ENCODE peak calls at places on chromosomes 4 and X, in eight cellular contexts. A is A549, K is suprapubic skin, X is GM12878, Z is tibial nerve, O is sigmoid colon, C is transverse colon, S is ovary. D is an unnamed sample.

GRCh38 chrX:45803383-45803921 is 602.8 kb upstream of the DIPK2B start:
- DNase-seq in A (peak), K (no peak), X (no peak), Z (no peak), O (no peak), C (no peak), S (no peak), D (no peak)

GRCh38 chr4:27692098-27692679 is 831.5 kb downstream of the STIM2 start:
- DNase-seq in A (peak), K (no peak), X (no peak), Z (no peak), O (no peak), C (no peak), S (no peak), D (no peak)

GRCh38 chrX:7120578-7121219 is 26.8 kb upstream of the STS start:
- DNase-seq in A (peak), K (no peak), X (no peak), Z (no peak), O (no peak), C (peak), S (no peak), D (no peak)

GRCh38 chr4:38949416-38950051 is 81.9 kb downstream of the FAM114A1 start:
- DNase-seq in A (no peak), K (no peak), X (no peak), Z (no peak), O (no peak), C (no peak), S (no peak), D (no peak)

GRCh38 chrX:33726281-33727160 is 405.6 kb downstream of the FAM47A start:
- DNase-seq in A (no peak), K (no peak), X (no peak), Z (no peak), O (peak), C (no peak), S (peak), D (no peak)

GRCh38 chrX:107880054-107880610 is 54.5 kb downstream of the MID2 start:
- DNase-seq in A (no peak), K (no peak), X (no peak), Z (no peak), O (no peak), C (no peak), S (no peak), D (no peak)

GRCh38 chrX:105483011-105483410 is 262.5 kb upstream of the TEX13A start:
- DNase-seq in A (no peak), K (no peak), X (no peak), Z (no peak), O (no peak), C (no peak), S (no peak), D (no peak)

GRCh38 chr4:152605641-152606304 is 69.9 kb upstream of the FBXW7 start:
- DNase-seq in A (no peak), K (no peak), X (no peak), Z (no peak), O (no peak), C (no peak), S (no peak), D (no peak)

GRCh38 chrX:31931225-31931624 is 859.4 kb upstream of the FTHL17 start:
- DNase-seq in A (no peak), K (no peak), X (no peak), Z (no peak), O (no peak), C (no peak), S (no peak), D (no peak)

GRCh38 chrX:78314561-78314960 is 12.8 kb downstream of the CYSLTR1 start:
- DNase-seq in A (no peak), K (no peak), X (no peak), Z (no peak), O (no peak), C (no peak), S (no peak), D (no peak)

GRCh38 chr4:2866891-2867290 is 23.2 kb downstream of the ADD1 start:
- DNase-seq in A (no peak), K (no peak), X (no peak), Z (no peak), O (no peak), C (no peak), S (no peak), D (no peak)

GRCh38 chr4:138259296-138259695 is 17.1 kb upstream of the SLC7A11 start:
- DNase-seq in A (no peak), K (no peak), X (no peak), Z (no peak), O (no peak), C (no peak), S (no peak), D (no peak)

DNA sequence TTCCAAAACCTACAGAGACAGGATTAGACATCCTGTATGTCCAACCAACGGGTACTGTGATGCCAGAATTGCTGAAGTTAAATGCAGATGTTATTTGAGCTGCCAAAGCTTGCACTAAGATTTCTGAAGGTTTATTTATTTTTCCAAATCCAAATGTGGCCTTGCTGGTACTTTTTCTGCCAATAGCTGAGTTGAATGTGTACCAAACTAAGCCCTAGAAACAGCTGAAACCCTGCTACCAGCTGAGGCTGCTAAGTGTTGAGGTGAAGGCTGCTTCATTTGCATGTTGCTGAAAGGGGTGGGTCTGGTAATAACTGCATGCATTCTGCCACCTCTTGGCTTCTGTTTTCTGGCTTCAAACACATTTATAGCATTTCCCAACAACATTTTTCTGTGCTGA is 366.5 kb downstream of the FAT4 start:
- DNase-seq in A (no peak), K (no peak), X (no peak), Z (no peak), O (no peak), C (no peak), S (no peak), D (no peak)
- TF ChIP-seq POLR2A in A (no peak), K (no peak), X (no peak), Z (no peak), O (no peak), C (no peak), S (no peak), D (no peak)

GRCh38 chrX:57900961-57901360 is 9.3 kb downstream of the ZXDA start:
- DNase-seq in A (no peak), K (no peak), X (no peak), Z (no peak), O (no peak), C (no peak), S (no peak), D (no peak)
- TF ChIP-seq EP300 in A (no peak), K (no peak), X (no peak), Z (no peak), O (no peak), C (no peak), S (no peak), D (no peak)

DNA sequence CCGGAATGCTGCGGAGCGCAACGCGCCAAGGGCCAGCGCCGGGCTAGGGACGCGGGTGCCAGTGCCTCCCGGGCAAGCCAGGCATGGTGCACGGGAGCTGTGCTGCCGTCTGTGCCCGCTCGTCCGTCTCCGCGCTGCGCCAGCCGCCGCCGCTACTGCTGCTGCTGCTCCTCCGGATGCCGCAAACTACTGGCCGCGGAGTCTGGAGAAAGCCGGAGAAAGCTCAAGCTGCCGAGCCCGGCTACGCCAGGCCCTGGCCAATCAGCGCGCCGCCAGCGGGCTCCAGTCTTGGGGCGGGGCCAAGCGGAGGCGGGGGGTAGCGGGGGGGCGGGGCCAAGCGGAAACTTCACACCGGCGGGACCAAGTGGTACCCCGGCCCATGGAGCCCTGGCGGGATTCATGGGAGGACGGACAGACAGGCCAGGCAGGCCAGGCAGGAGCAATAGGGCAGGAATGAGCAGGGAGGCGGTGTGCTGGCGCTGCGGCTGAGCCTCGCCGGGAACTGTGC is at the start of gene PCDH19:
- DNase-seq in A (peak), K (no peak), X (no peak), Z (peak), O (peak), C (peak), S (peak), D (peak)
- TF ChIP-seq POLR2A in A (no peak), K (no peak), X (no peak), Z (no peak), O (no peak), C (peak), S (peak), D (no peak)

DNA sequence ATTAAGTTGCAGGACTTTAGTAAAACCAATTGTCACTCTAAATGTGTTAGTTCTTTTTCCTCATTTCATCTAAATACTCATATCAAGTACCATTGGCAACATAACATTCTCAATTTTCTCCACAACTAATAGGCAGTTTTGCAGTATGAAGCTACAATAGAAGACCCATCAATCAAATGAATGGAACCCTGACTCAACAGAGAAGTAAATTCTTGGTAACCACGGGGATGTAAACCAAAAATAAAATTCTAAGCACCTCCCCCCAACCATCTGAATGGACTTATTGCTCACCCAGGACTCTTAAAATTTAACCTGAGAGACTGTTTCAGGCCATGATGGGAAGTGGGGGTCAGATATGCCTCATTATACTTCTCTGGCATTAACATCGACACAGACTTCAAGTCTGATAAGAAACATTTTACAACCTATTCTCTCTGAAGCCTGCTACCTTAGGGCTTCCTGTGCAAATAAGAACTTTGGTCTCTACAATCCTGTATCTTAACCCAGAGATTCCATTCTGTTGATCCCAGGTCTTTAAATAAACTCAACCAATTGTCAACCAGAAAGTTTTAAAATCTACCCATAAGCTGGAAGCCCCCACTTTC is 620.9 kb downstream of the TLL1 start:
- DNase-seq in A (peak), K (no peak), X (no peak), Z (no peak), O (no peak), C (no peak), S (no peak), D (no peak)
- TF ChIP-seq EP300 in A (no peak), K (no peak), X (no peak), Z (no peak), O (no peak), C (no peak), S (no peak), D (no peak)

DNA sequence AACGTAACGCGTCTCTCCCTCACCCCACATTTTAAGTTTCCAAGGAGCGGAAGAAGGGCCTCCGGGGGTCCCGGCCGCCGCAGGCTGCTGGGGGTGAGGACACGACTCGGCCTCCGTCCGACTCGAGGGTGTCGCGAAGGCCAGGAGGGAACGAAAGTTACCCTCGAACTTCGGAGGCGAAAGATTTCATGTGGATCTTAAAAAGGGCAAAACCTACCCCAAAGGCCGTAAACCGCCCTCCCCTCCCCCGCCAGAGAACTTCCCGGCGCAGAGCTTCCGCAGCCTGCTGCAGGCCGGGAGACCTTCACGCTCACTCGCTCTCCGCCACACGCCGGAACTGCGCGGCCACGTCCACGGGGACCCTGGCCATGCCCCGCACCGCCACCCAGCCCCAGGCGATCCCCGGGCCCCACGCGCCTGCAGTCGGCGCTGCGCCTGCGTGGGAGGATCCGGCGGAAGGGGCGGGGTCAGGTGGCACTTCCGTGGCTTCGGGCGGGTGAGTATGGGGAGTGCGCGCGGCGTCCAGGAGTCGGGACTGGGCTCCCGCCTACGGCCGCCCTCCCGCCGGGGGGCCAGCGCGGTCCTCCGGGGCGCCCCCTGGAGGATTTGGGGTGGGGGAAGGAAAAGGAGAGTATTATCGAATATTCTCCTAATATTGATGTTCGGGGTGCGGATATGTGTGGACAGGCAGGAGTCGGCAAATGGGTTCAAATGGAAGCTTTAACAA is at the start of gene MMAA:
- DNase-seq in A (peak), K (peak), X (peak), Z (peak), O (peak), C (peak), S (peak), D (peak)
- TF ChIP-seq POLR2A in A (peak), K (peak), X (peak), Z (peak), O (peak), C (peak), S (peak), D (no peak)

DNA sequence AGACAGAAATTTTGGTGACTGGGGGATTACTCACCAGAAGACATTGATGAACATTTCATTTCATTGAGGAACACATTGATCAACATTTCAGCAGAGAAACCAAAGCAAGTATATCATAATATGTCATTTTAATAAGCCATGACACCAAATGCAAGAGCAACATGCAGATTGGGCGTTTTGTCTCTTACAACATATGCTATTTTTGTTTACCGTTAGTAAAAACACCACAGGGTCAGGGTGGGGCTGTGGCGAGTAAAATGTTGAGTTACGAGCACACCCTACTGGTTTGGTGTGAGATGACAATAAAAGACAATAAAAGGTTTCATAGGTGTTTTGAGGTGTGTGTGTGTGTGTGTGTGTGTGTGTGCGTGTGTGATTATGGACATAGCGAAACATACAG is 294.5 kb downstream of the PDGFC start:
- DNase-seq in A (peak), K (no peak), X (no peak), Z (no peak), O (no peak), C (peak), S (no peak), D (no peak)
- TF ChIP-seq EP300 in A (no peak), K (no peak), X (no peak), Z (no peak), O (no peak), C (no peak), S (no peak), D (no peak)

DNA sequence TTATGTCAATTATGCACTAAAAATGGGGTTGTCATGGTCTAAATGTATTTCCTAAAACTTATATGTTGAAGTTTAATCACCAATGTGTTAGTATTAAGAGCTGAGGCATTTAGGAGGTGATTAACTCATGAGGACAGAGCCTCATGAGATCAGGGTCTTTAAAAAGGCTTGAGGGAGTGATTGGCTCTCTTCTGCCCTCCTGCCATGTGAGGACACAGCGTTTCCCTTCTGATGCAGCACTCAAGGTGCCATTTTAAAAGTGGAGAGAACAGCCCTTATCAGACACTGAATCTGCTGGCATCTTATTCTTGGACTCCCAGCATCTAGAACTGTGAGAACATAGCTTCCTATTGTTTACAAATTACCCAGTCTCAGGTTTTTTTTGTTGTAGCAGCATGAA is 581.7 kb downstream of the KCNIP4 start:
- DNase-seq in A (no peak), K (no peak), X (no peak), Z (no peak), O (no peak), C (no peak), S (no peak), D (no peak)
- TF ChIP-seq POLR2A in A (no peak), K (no peak), X (no peak), Z (no peak), O (no peak), C (no peak), S (no peak), D (no peak)

GRCh38 chrX:1911401-1912131 is 296.7 kb downstream of the ASMT start:
- DNase-seq in A (no peak), K (no peak), X (no peak), Z (no peak), O (no peak), C (no peak), S (no peak), D (no peak)

GRCh38 chrX:1909419-1910206 is 294.8 kb downstream of the ASMT start:
- DNase-seq in A (no peak), K (no peak), X (no peak), Z (no peak), O (no peak), C (no peak), S (no peak), D (no peak)

GRCh38 chrX:1914606-1915365 is 299.9 kb downstream of the ASMT start:
- DNase-seq in A (peak), K (no peak), X (no peak), Z (no peak), O (no peak), C (no peak), S (no peak), D (no peak)

GRCh38 chrX:1910207-1910470 is 295.3 kb downstream of the ASMT start:
- DNase-seq in A (no peak), K (no peak), X (no peak), Z (no peak), O (no peak), C (no peak), S (no peak), D (no peak)

DNA sequence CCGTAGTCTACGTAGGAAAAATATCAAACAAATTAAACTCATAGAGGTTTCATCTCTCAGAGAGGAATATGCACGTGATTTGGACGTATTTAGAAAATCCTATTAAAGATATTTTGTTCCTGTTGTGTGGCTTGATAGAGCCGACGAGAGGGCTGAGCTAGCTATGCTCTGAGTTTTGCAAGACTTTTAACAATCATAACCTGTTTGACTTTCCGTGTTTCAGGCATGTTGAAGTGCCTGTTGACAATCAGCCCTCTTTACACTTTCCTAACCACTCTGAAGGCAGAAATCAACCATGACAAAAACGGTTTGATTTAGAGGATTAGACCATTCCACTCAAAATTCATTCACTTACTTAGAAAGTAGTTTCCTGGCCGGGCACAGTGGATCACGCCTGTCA is 297.3 kb downstream of the ASMT start:
- DNase-seq in A (no peak), K (no peak), X (no peak), Z (no peak), O (no peak), C (no peak), S (no peak), D (no peak)
- TF ChIP-seq EP300 in A (no peak), K (no peak), X (no peak), Z (no peak), O (no peak), C (no peak), S (no peak), D (no peak)